ENCODE peak calls at places on chromosomes 7 and 10, in six cellular contexts. N, M, L, O, P and H are unnamed samples.

GRCh38 chr10:86215712-86216111 is 150.9 kb downstream of the GRID1 start:
- DNase-seq in N (no peak), M (no peak), L (no peak), O (no peak), P (no peak), H (no peak)

GRCh38 chr7:105648561-105649401 is 67.5 kb upstream of the EFCAB10 start:
- DNase-seq in N (no peak), M (no peak), L (peak; percentile 57), O (peak; percentile 41), P (no peak), H (no peak)

GRCh38 chr10:58107506-58107905 is 160.2 kb downstream of the IPMK start:
- DNase-seq in N (no peak), M (no peak), L (no peak), O (no peak), P (no peak), H (no peak)

GRCh38 chr7:156173346-156173745 is 361.1 kb upstream of the SHH start:
- DNase-seq in N (no peak), M (no peak), L (no peak), O (no peak), P (no peak), H (no peak)

GRCh38 chr7:14457567-14458453 is 444.7 kb downstream of the DGKB start:
- DNase-seq in N (no peak), M (peak; percentile 94), L (peak; percentile 53), O (peak; percentile 83), P (peak; percentile 79), H (peak; percentile 67)

GRCh38 chr7:110591341-110591740 is 499.6 kb upstream of the LRRN3 start:
- DNase-seq in N (no peak), M (no peak), L (no peak), O (no peak), P (no peak), H (no peak)

GRCh38 chr7:104979167-104979841 is 34.7 kb upstream of the KMT2E start:
- DNase-seq in N (no peak), M (peak; percentile 44), L (no peak), O (no peak), P (no peak), H (peak; percentile 85)

GRCh38 chr10:31451766-31452165 is 132.8 kb downstream of the ZEB1 start:
- DNase-seq in N (no peak), M (no peak), L (no peak), O (no peak), P (no peak), H (no peak)

GRCh38 chr7:28867181-28867580 is 90.9 kb downstream of the TRIL start:
- DNase-seq in N (no peak), M (no peak), L (no peak), O (no peak), P (no peak), H (no peak)

GRCh38 chr7:1899201-1899600 is 229.1 kb downstream of the ELFN1 start:
- DNase-seq in N (no peak), M (no peak), L (peak; percentile 77), O (no peak), P (no peak), H (no peak)

GRCh38 chr10:97975598-97975997 is 54.8 kb downstream of the CRTAC1 start:
- DNase-seq in N (no peak), M (peak; percentile 23), L (no peak), O (no peak), P (no peak), H (no peak)

GRCh38 chr7:15567652-15568051 is 5.8 kb upstream of the AGMO start:
- DNase-seq in N (no peak), M (no peak), L (no peak), O (no peak), P (no peak), H (peak; percentile 7)

GRCh38 chr10:131822694-131823245 is 78.0 kb upstream of the PPP2R2D start:
- DNase-seq in N (peak; percentile 62), M (no peak), L (no peak), O (no peak), P (no peak), H (no peak)

GRCh38 chr7:111855161-111855841 is 293.0 kb upstream of the IMMP2L start:
- DNase-seq in N (no peak), M (peak; percentile 77), L (peak; percentile 61), O (peak; percentile 38), P (peak; percentile 25), H (peak; percentile 44)

GRCh38 chr7:41891967-41892755 is 189.3 kb upstream of the INHBA start:
- DNase-seq in N (no peak), M (peak; percentile 61), L (peak; percentile 19), O (no peak), P (no peak), H (no peak)

GRCh38 chr7:108079291-108080057 is 50.7 kb downstream of the LAMB4 start:
- DNase-seq in N (no peak), M (no peak), L (peak; percentile 25), O (no peak), P (no peak), H (no peak)

GRCh38 chr7:94396044-94396443 is 1.3 kb downstream of the COL1A2 start:
- DNase-seq in N (no peak), M (no peak), L (no peak), O (no peak), P (no peak), H (no peak)

GRCh38 chr7:821688-822087 is 10.6 kb upstream of the SUN1 start:
- DNase-seq in N (no peak), M (no peak), L (peak; percentile 66), O (no peak), P (no peak), H (no peak)

GRCh38 chr7:126578338-126578737 is 674.4 kb downstream of the GRM8 start:
- DNase-seq in N (no peak), M (no peak), L (no peak), O (no peak), P (no peak), H (no peak)

GRCh38 chr7:118735436-118735835 is 510.9 kb downstream of the ANKRD7 start:
- DNase-seq in N (no peak), M (no peak), L (no peak), O (no peak), P (no peak), H (no peak)

GRCh38 chr10:77869626-77870420 is 56.7 kb downstream of the DLG5 start:
- DNase-seq in N (no peak), M (no peak), L (no peak), O (no peak), P (no peak), H (no peak)

GRCh38 chr10:81898518-81898917 is 23.5 kb downstream of the NRG3 start:
- DNase-seq in N (no peak), M (no peak), L (no peak), O (no peak), P (no peak), H (no peak)

GRCh38 chr7:24665564-24666294 is 91.5 kb downstream of the GSDME start:
- DNase-seq in N (no peak), M (peak; percentile 85), L (peak; percentile 58), O (peak; percentile 27), P (peak; percentile 36), H (peak; percentile 29)

GRCh38 chr7:27196287-27196739 is 3.6 kb downstream of the HOXA13 start:
- DNase-seq in N (peak; percentile 95), M (peak; percentile 87), L (peak; percentile 83), O (no peak), P (peak; percentile 66), H (peak; percentile 95)
- TF ChIP-seq POLR2AphosphoS5 in N (no peak), M (no peak), L (no peak), O (no peak), P (no peak), H (peak; percentile 78)

GRCh38 chr10:113058175-113058961 is 108.3 kb downstream of the TCF7L2 start:
- DNase-seq in N (no peak), M (peak; percentile 55), L (peak; percentile 44), O (no peak), P (no peak), H (no peak)

GRCh38 chr10:113061054-113061430 is 111.0 kb downstream of the TCF7L2 start:
- DNase-seq in N (no peak), M (no peak), L (no peak), O (no peak), P (no peak), H (no peak)

GRCh38 chr10:113059001-113059780 is 109.1 kb downstream of the TCF7L2 start:
- DNase-seq in N (no peak), M (no peak), L (peak; percentile 29), O (no peak), P (no peak), H (no peak)

GRCh38 chr10:113062977-113063967 is 113.2 kb downstream of the TCF7L2 start:
- DNase-seq in N (no peak), M (peak; percentile 80), L (no peak), O (no peak), P (no peak), H (no peak)

GRCh38 chr10:113060221-113061053 is 110.4 kb downstream of the TCF7L2 start:
- DNase-seq in N (peak; percentile 86), M (no peak), L (no peak), O (no peak), P (no peak), H (no peak)
- TF ChIP-seq POLR2AphosphoS5 in N (no peak), M (no peak), L (no peak), O (no peak), P (no peak), H (no peak)

GRCh38 chr7:130995252-130996081 is 261.5 kb upstream of the KLF14 start:
- DNase-seq in N (no peak), M (no peak), L (no peak), O (peak; percentile 89), P (no peak), H (peak; percentile 32)

GRCh38 chr7:130996841-130997231 is 262.8 kb upstream of the KLF14 start:
- DNase-seq in N (no peak), M (no peak), L (no peak), O (peak; percentile 80), P (peak; percentile 48), H (peak; percentile 77)

GRCh38 chr7:130994378-130995115 is 260.5 kb upstream of the KLF14 start:
- DNase-seq in N (no peak), M (peak; percentile 24), L (no peak), O (no peak), P (no peak), H (peak; percentile 61)

GRCh38 chr7:130993671-130994365 is 259.8 kb upstream of the KLF14 start:
- DNase-seq in N (no peak), M (no peak), L (no peak), O (no peak), P (no peak), H (no peak)

GRCh38 chr7:130996205-130996840 is 262.3 kb upstream of the KLF14 start:
- DNase-seq in N (no peak), M (no peak), L (no peak), O (no peak), P (no peak), H (no peak)
- TF ChIP-seq POLR2AphosphoS5 in N (no peak), M (no peak), L (no peak), O (peak; percentile 7), P (no peak), H (no peak)

GRCh38 chr10:3295501-3296005 is 123.0 kb upstream of the PITRM1 start:
- DNase-seq in N (no peak), M (no peak), L (no peak), O (no peak), P (no peak), H (no peak)

GRCh38 chr10:3290550-3290949 is 118.0 kb upstream of the PITRM1 start:
- DNase-seq in N (no peak), M (no peak), L (no peak), O (no peak), P (no peak), H (no peak)

GRCh38 chr10:3293536-3294431 is 121.2 kb upstream of the PITRM1 start:
- DNase-seq in N (no peak), M (no peak), L (no peak), O (no peak), P (no peak), H (no peak)

GRCh38 chr10:3294919-3295318 is 122.3 kb upstream of the PITRM1 start:
- DNase-seq in N (no peak), M (no peak), L (no peak), O (no peak), P (no peak), H (no peak)

GRCh38 chr10:3292601-3293000 is 120.0 kb upstream of the PITRM1 start:
- DNase-seq in N (no peak), M (no peak), L (no peak), O (no peak), P (no peak), H (no peak)
- TF ChIP-seq POLR2AphosphoS5 in N (peak; percentile 13), M (no peak), L (no peak), O (no peak), P (no peak), H (no peak)